ENCODE peak calls at places on chromosomes 13 and 19, in seven cellular contexts. F is stimulated activated CD4-positive, alpha-beta T cell treated with anti-CD3 and anti-CD28 coated beads, Interleukin-15, amount 100 ng/mL, for 48 hours; A is IMR-90; J is transverse colon; V is GM10248; K is stromal cell of bone marrow; T is Ammon's horn. M is an unnamed sample.

GRCh38 chr19:4559569-4559968 is at the start of gene SEMA6B:
- DNase-seq in F (no peak), A (no peak), J (no peak), V (no peak), K (no peak), T (peak), M (no peak)

GRCh38 chr19:45107621-45108170 is 14.7 kb downstream of the PPP1R37 start:
- DNase-seq in F (no peak), A (no peak), J (no peak), V (no peak), K (no peak), T (no peak), M (no peak)

GRCh38 chr13:43492745-43493144 is 294.0 kb downstream of the ENOX1 start:
- DNase-seq in F (no peak), A (no peak), J (no peak), V (no peak), K (no peak), T (no peak), M (no peak)

GRCh38 chr19:2260341-2260751 is 4.1 kb upstream of the JSRP1 start:
- DNase-seq in F (no peak), A (no peak), J (peak), V (no peak), K (no peak), T (no peak), M (no peak)

GRCh38 chr13:70812481-70812880 is 704.2 kb upstream of the KLHL1 start:
- DNase-seq in F (no peak), A (peak), J (no peak), V (no peak), K (no peak), T (no peak), M (no peak)

GRCh38 chr13:113859311-113860050 is 4.4 kb downstream of the GAS6 start:
- DNase-seq in F (no peak), A (no peak), J (no peak), V (no peak), K (no peak), T (no peak), M (no peak)

GRCh38 chr13:29279859-29280258 is 315.6 kb downstream of the SLC7A1 start:
- DNase-seq in F (no peak), A (no peak), J (no peak), V (no peak), K (no peak), T (no peak), M (no peak)

GRCh38 chr13:28373803-28374202 is 121.1 kb downstream of the FLT1 start:
- DNase-seq in F (no peak), A (no peak), J (no peak), V (no peak), K (no peak), T (no peak), M (no peak)

GRCh38 chr19:40219721-40220276 is 1.6 kb upstream of the TTC9B start:
- DNase-seq in F (no peak), A (peak), J (no peak), V (no peak), K (peak), T (no peak), M (no peak)

GRCh38 chr19:52307275-52307674 is 10.3 kb downstream of the ZNF480 start:
- DNase-seq in F (no peak), A (peak), J (no peak), V (no peak), K (no peak), T (no peak), M (no peak)

GRCh38 chr13:37058801-37059135 is 720 bp downstream of the SUPT20H start:
- DNase-seq in F (no peak), A (no peak), J (no peak), V (no peak), K (no peak), T (peak), M (peak)

GRCh38 chr19:4066176-4066606 is 508 bp downstream of the ZBTB7A start:
- DNase-seq in F (no peak), A (no peak), J (peak), V (no peak), K (no peak), T (no peak), M (no peak)

GRCh38 chr19:39970424-39970673 is 616 bp upstream of the PSMC4 start:
- DNase-seq in F (no peak), A (no peak), J (no peak), V (peak), K (peak), T (no peak), M (no peak)

GRCh38 chr19:6743714-6744380 is 4.4 kb downstream of the TRIP10 start:
- DNase-seq in F (no peak), A (peak), J (peak), V (no peak), K (no peak), T (no peak), M (no peak)

GRCh38 chr13:44449999-44450821 is 76.6 kb downstream of the SERP2 start:
- DNase-seq in F (no peak), A (no peak), J (no peak), V (no peak), K (no peak), T (no peak), M (no peak)

GRCh38 chr19:49340865-49341718 is 5.9 kb downstream of the CD37 start:
- DNase-seq in F (no peak), A (no peak), J (no peak), V (peak), K (no peak), T (no peak), M (no peak)

GRCh38 chr13:73000027-73000674 is 58.7 kb upstream of the KLF5 start:
- DNase-seq in F (no peak), A (peak), J (no peak), V (peak), K (peak), T (peak), M (no peak)

GRCh38 chr19:7736148-7736547 is 4.2 kb upstream of the CLEC4G start:
- DNase-seq in F (no peak), A (no peak), J (no peak), V (no peak), K (no peak), T (no peak), M (no peak)

GRCh38 chr19:17632577-17632976 is 55.6 kb downstream of the UNC13A start:
- DNase-seq in F (no peak), A (no peak), J (no peak), V (no peak), K (no peak), T (no peak), M (no peak)